ENCODE peak calls at places on chromosomes 5 and 9, in five cellular contexts. J, H, K, G and E are unnamed samples.

GRCh38 chr5:158166424-158166823 is 307.5 kb upstream of the CLINT1 start:
- DNase-seq in H (no peak), G (no peak), J (no peak), K (no peak), E (no peak)

GRCh38 chr9:124567362-124567761 is 60.2 kb upstream of the NR5A1 start:
- DNase-seq in G (no peak), J (no peak), K (no peak), H (no peak), E (no peak)

GRCh38 chr9:109302606-109303005 is 18.3 kb downstream of the EPB41L4B start:
- DNase-seq in K (no peak), G (no peak), H (no peak), J (no peak), E (no peak)

GRCh38 chr9:99181621-99182020 is 40.1 kb downstream of the ALG2 start:
- DNase-seq in K (no peak), G (no peak), J (peak), H (peak), E (peak)

GRCh38 chr5:143014017-143014651 is 244.0 kb downstream of the ARHGAP26 start:
- DNase-seq in G (no peak), J (peak), K (no peak), H (no peak), E (no peak)

GRCh38 chr5:76331139-76331538 is 71.9 kb upstream of the IQGAP2 start:
- DNase-seq in K (no peak), H (peak), J (no peak), G (no peak), E (no peak)

GRCh38 chr5:106094836-106095235 is 1575.9 kb downstream of the EFNA5 start:
- DNase-seq in J (no peak), H (no peak), K (no peak), G (no peak), E (no peak)

GRCh38 chr5:173663810-173664526 is 47.5 kb upstream of the BOD1 start:
- DNase-seq in J (peak), K (peak), H (no peak), G (no peak), E (no peak)

GRCh38 chr9:114372971-114373591 is 14.7 kb downstream of the AKNA start:
- DNase-seq in K (peak), J (no peak), H (peak), G (peak), E (no peak)

GRCh38 chr9:91163773-91164471 is 197.8 kb downstream of the AUH start:
- DNase-seq in G (no peak), H (peak), K (no peak), J (no peak), E (no peak)

GRCh38 chr5:43729846-43730478 is 127.0 kb downstream of the NNT start:
- DNase-seq in J (peak), G (no peak), H (peak), K (no peak), E (peak)

GRCh38 chr5:149962040-149962439 is 1.5 kb downstream of the SLC26A2 start:
- DNase-seq in J (peak), G (no peak), H (peak), K (no peak), E (no peak)

GRCh38 chr9:114348906-114349482 is 19.3 kb downstream of the ORM2 start:
- DNase-seq in K (peak), J (peak), G (peak), H (no peak), E (peak)

GRCh38 chr9:129164246-129164930 is 13.7 kb downstream of the IER5L start:
- DNase-seq in J (peak), G (no peak), K (no peak), H (no peak), E (no peak)

GRCh38 chr5:60102961-60103683 is 209.6 kb upstream of the PDE4D start:
- DNase-seq in J (peak), G (no peak), H (no peak), K (no peak), E (no peak)

GRCh38 chr9:1001838-1002237 is 25.4 kb downstream of the DMRT3 start:
- DNase-seq in K (no peak), H (no peak), G (no peak), J (no peak), E (no peak)

GRCh38 chr9:113580041-113580953 is 116.8 kb downstream of the RGS3 start:
- DNase-seq in K (no peak), G (peak), H (peak), J (peak), E (no peak)

GRCh38 chr5:61505281-61505680 is 173.2 kb downstream of the ZSWIM6 start:
- DNase-seq in H (no peak), J (no peak), G (no peak), K (no peak), E (no peak)

GRCh38 chr9:134267305-134268265 is 58.7 kb upstream of the RXRA start:
- DNase-seq in J (no peak), G (no peak), H (peak), K (no peak), E (no peak)

GRCh38 chr5:59260973-59261372 is 632.6 kb downstream of the PDE4D start:
- DNase-seq in K (no peak), J (no peak), G (no peak), H (no peak), E (no peak)

GRCh38 chr5:16579142-16579541 is 37.7 kb downstream of the RETREG1 start:
- DNase-seq in G (no peak), J (no peak), K (no peak), H (no peak), E (no peak)

GRCh38 chr5:176533894-176534611 is 3.1 kb downstream of the RNF44 start:
- DNase-seq in H (no peak), K (no peak), G (no peak), J (peak), E (no peak)

GRCh38 chr5:109412981-109413402 is 3.2 kb upstream of the PJA2 start:
- DNase-seq in H (no peak), K (no peak), G (no peak), J (peak), E (no peak)